ENCODE peak calls at places on chromosome 13, in ten cellular contexts. R is ovary; G is dorsolateral prefrontal cortex; M is head of caudate nucleus; T is naive B cell; H is GDM1; S is activated CD4-positive, alpha-beta T cell treated with anti-CD3 and anti-CD28 coated beads for 48 hours; E is stimulated activated CD4-positive, alpha-beta T cell treated with anti-CD3 and anti-CD28 coated beads, Interleukin-2, amount 100 ng/mL, for 48 hours; Z is EH; N is myocyte. A is an unnamed sample.

GRCh38 chr13:40082644-40083043 is 427.2 kb downstream of the COG6 start:
- DNase-seq in R (peak; percentile 77), G (no peak), M (no peak), T (no peak), H (no peak), S (no peak), E (no peak), Z (no peak), N (no peak), A (no peak)

GRCh38 chr13:110228936-110229904 is 77.7 kb downstream of the COL4A1 start:
- DNase-seq in R (no peak), G (no peak), M (no peak), T (no peak), H (no peak), S (no peak), E (no peak), Z (peak; percentile 87), N (no peak), A (no peak)

GRCh38 chr13:112722433-112723250 is 32.8 kb downstream of the ATP11A start:
- DNase-seq in R (peak; percentile 81), G (no peak), M (no peak), T (no peak), H (no peak), S (no peak), E (no peak), Z (peak; percentile 90), N (no peak), A (no peak)

GRCh38 chr13:32883501-32883900 is 132.7 kb upstream of the KL start:
- DNase-seq in R (peak; percentile 41), G (no peak), M (no peak), T (no peak), H (no peak), S (no peak), E (no peak), Z (peak; percentile 53), N (peak; percentile 43), A (no peak)

GRCh38 chr13:92573467-92574057 is 653.0 kb upstream of the GPC6 start:
- DNase-seq in R (no peak), G (no peak), M (no peak), T (no peak), H (no peak), S (no peak), E (no peak), Z (no peak), N (peak; percentile 34), A (no peak)

GRCh38 chr13:113112893-113113845 is 7.6 kb downstream of the F7 start:
- DNase-seq in R (no peak), G (no peak), M (no peak), T (no peak), H (no peak), S (no peak), E (no peak), Z (no peak), N (no peak), A (no peak)

GRCh38 chr13:23822252-23822824 is 66.9 kb downstream of the MIPEP start:
- DNase-seq in R (no peak), G (no peak), M (peak; percentile 37), T (no peak), H (no peak), S (no peak), E (no peak), Z (no peak), N (no peak), A (no peak)

GRCh38 chr13:71606818-71607217 is 260.2 kb downstream of the DACH1 start:
- DNase-seq in R (no peak), G (no peak), M (no peak), T (no peak), H (no peak), S (no peak), E (no peak), Z (no peak), N (no peak), A (no peak)

GRCh38 chr13:77915676-77916075 is 3.0 kb downstream of the EDNRB start:
- DNase-seq in R (no peak), G (no peak), M (no peak), T (no peak), H (no peak), S (no peak), E (no peak), Z (no peak), N (no peak), A (no peak)

GRCh38 chr13:103497404-103497803 is 431.2 kb upstream of the SLC10A2 start:
- DNase-seq in R (no peak), G (no peak), M (no peak), T (no peak), H (no peak), S (no peak), E (no peak), Z (no peak), N (no peak), A (no peak)

GRCh38 chr13:113943821-113944565 is 29.9 kb downstream of the C13orf46 start:
- DNase-seq in R (peak; percentile 34), G (no peak), M (no peak), T (no peak), H (no peak), S (no peak), E (no peak), Z (no peak), N (no peak), A (no peak)

GRCh38 chr13:99027260-99027659 is 49.4 kb upstream of the DOCK9 start:
- DNase-seq in R (no peak), G (no peak), M (no peak), T (no peak), H (no peak), S (peak; percentile 36), E (no peak), Z (no peak), N (no peak), A (no peak)

GRCh38 chr13:48132961-48133360 is 38.1 kb upstream of the MED4 start:
- DNase-seq in R (no peak), G (no peak), M (no peak), T (no peak), H (no peak), S (no peak), E (no peak), Z (no peak), N (no peak), A (no peak)

GRCh38 chr13:29963086-29963485 is 112.7 kb upstream of the UBL3 start:
- DNase-seq in R (no peak), G (no peak), M (peak; percentile 20), T (no peak), H (no peak), S (no peak), E (no peak), Z (no peak), N (peak; percentile 24), A (no peak)

GRCh38 chr13:29239653-29240525 is 355.6 kb downstream of the SLC7A1 start:
- DNase-seq in R (no peak), G (no peak), M (no peak), T (no peak), H (no peak), S (no peak), E (no peak), Z (no peak), N (no peak), A (no peak)

GRCh38 chr13:109344552-109345157 is 441.7 kb downstream of the IRS2 start:
- DNase-seq in R (no peak), G (no peak), M (no peak), T (no peak), H (no peak), S (no peak), E (no peak), Z (peak; percentile 83), N (peak; percentile 55), A (no peak)

GRCh38 chr13:109355129-109355528 is 431.3 kb downstream of the IRS2 start:
- DNase-seq in R (no peak), G (no peak), M (no peak), T (no peak), H (no peak), S (no peak), E (no peak), Z (no peak), N (no peak), A (no peak)

GRCh38 chr13:52879950-52880650 is 31.7 kb upstream of the PCDH8 start:
- DNase-seq in R (no peak), G (no peak), M (no peak), T (no peak), H (no peak), S (no peak), E (no peak), Z (no peak), N (no peak), A (no peak)

GRCh38 chr13:112994084-112994780 is 25.2 kb downstream of the MCF2L start:
- DNase-seq in R (no peak), G (no peak), M (no peak), T (no peak), H (no peak), S (no peak), E (no peak), Z (no peak), N (peak; percentile 93), A (no peak)

GRCh38 chr13:110642291-110642981 is 27.1 kb downstream of the NAXD start:
- DNase-seq in R (no peak), G (no peak), M (no peak), T (no peak), H (no peak), S (no peak), E (no peak), Z (no peak), N (no peak), A (no peak)

GRCh38 chr13:102598061-102598460 is 1.3 kb downstream of the TPP2 start:
- DNase-seq in R (no peak), G (no peak), M (no peak), T (no peak), H (no peak), S (no peak), E (no peak), Z (no peak), N (no peak), A (no peak)

GRCh38 chr13:23810842-23811241 is 78.4 kb downstream of the MIPEP start:
- DNase-seq in R (no peak), G (no peak), M (no peak), T (peak; percentile 57), H (no peak), S (no peak), E (no peak), Z (no peak), N (no peak), A (no peak)

GRCh38 chr13:108121406-108121805 is 93.9 kb downstream of the LIG4 start:
- DNase-seq in R (no peak), G (no peak), M (no peak), T (no peak), H (no peak), S (no peak), E (no peak), Z (no peak), N (no peak), A (no peak)

GRCh38 chr13:107767119-107767518 is 448.2 kb downstream of the LIG4 start:
- DNase-seq in R (no peak), G (no peak), M (no peak), T (no peak), H (no peak), S (no peak), E (no peak), Z (no peak), N (no peak), A (no peak)

GRCh38 chr13:92260363-92260762 is 861.9 kb downstream of the GPC5 start:
- DNase-seq in R (no peak), G (no peak), M (no peak), T (no peak), H (peak; percentile 39), S (no peak), E (no peak), Z (no peak), N (no peak), A (no peak)

GRCh38 chr13:57824121-57824520 is 192.6 kb downstream of the PCDH17 start:
- DNase-seq in R (no peak), G (no peak), M (no peak), T (no peak), H (no peak), S (no peak), E (no peak), Z (no peak), N (no peak), A (no peak)

GRCh38 chr13:101474419-101474957 is 22.0 kb downstream of the ITGBL1 start:
- DNase-seq in R (peak; percentile 63), G (peak; percentile 41), M (peak; percentile 58), T (no peak), H (no peak), S (no peak), E (no peak), Z (peak; percentile 95), N (peak; percentile 89), A (no peak)

GRCh38 chr13:98384739-98385138 is 192.2 kb downstream of the STK24 start:
- DNase-seq in R (no peak), G (no peak), M (no peak), T (no peak), H (no peak), S (no peak), E (no peak), Z (peak; percentile 76), N (no peak), A (no peak)

A was measured in GM06990.